ENCODE peak calls at places on chromosomes 5 and 9, in seven cellular contexts. D is GM23338, K is SK-N-SH, R is HCT116, C is HepG2, J is K562, X is GM12878. Q is an unnamed sample.

GRCh38 chr5:24005384-24005783 is 498.0 kb downstream of the PRDM9 start:
- DNase-seq in J (no peak), C (no peak), K (no peak), X (no peak), R (no peak), D (no peak), Q (no peak)

GRCh38 chr9:89376741-89377140 is 58.4 kb downstream of the SECISBP2 start:
- DNase-seq in C (no peak), R (no peak), K (no peak), D (no peak), J (no peak), X (no peak), Q (no peak)

GRCh38 chr5:52786937-52787599 is 648 bp upstream of the ITGA1 start:
- DNase-seq in C (peak; percentile 53), R (peak; percentile 50), X (no peak), D (peak; percentile 56), K (no peak), J (no peak), Q (no peak)

GRCh38 chr9:72203205-72203803 is 54.1 kb downstream of the GDA start:
- DNase-seq in C (peak; percentile 53), X (no peak), J (peak; percentile 9), K (peak; percentile 31), R (peak; percentile 28), D (peak; percentile 73), Q (peak; percentile 18)

GRCh38 chr5:133147411-133147810 is 95.6 kb downstream of the HSPA4 start:
- DNase-seq in X (no peak), J (no peak), D (no peak), R (no peak), K (no peak), C (no peak), Q (no peak)

GRCh38 chr9:136777359-136777758 is 13.0 kb upstream of the LCN15 start:
- DNase-seq in C (no peak), D (no peak), J (no peak), K (no peak), R (no peak), X (no peak), Q (no peak)

GRCh38 chr5:43428034-43428712 is 16.0 kb upstream of the CCL28 start:
- DNase-seq in J (no peak), C (no peak), R (no peak), D (no peak), X (no peak), K (no peak), Q (no peak)

GRCh38 chr5:179858241-179858585 is 404 bp downstream of the MRNIP start:
- DNase-seq in C (peak; percentile 17), J (peak; percentile 54), K (peak; percentile 72), D (peak; percentile 67), R (no peak), X (peak; percentile 7), Q (no peak)

GRCh38 chr5:122262107-122262506 is 49.9 kb upstream of the SNCAIP start:
- DNase-seq in J (no peak), K (no peak), R (no peak), C (no peak), X (no peak), D (no peak), Q (no peak)

GRCh38 chr9:137406876-137407589 is 15.9 kb downstream of the EXD3 start:
- DNase-seq in D (peak; percentile 91), C (peak; percentile 42), K (peak; percentile 98), X (no peak), R (no peak), J (peak; percentile 6), Q (no peak)

GRCh38 chr5:55634866-55635265 is 77.3 kb downstream of the SLC38A9 start:
- DNase-seq in K (no peak), C (no peak), J (no peak), D (no peak), X (no peak), R (no peak), Q (no peak)

GRCh38 chr5:125587631-125588030 is 835.6 kb upstream of the GRAMD2B start:
- DNase-seq in K (no peak), R (no peak), X (no peak), C (no peak), J (no peak), D (no peak), Q (no peak)

GRCh38 chr5:142924135-142924883 is 154.1 kb downstream of the ARHGAP26 start:
- DNase-seq in C (no peak), J (no peak), K (no peak), X (peak; percentile 11), R (no peak), D (no peak), Q (no peak)

GRCh38 chr9:94971378-94972131 is 245.1 kb downstream of the AOPEP start:
- DNase-seq in D (no peak), R (no peak), J (no peak), C (peak; percentile 82), X (no peak), K (peak; percentile 65), Q (no peak)

GRCh38 chr9:34310205-34310604 is 18.9 kb downstream of the KIF24 start:
- DNase-seq in X (no peak), D (no peak), R (no peak), C (no peak), K (no peak), J (no peak), Q (no peak)

GRCh38 chr9:104783588-104783987 is 19.7 kb downstream of the NIPSNAP3B start:
- DNase-seq in X (no peak), K (no peak), R (no peak), C (no peak), J (no peak), D (no peak), Q (no peak)

GRCh38 chr9:127361561-127361960 is 35.4 kb upstream of the SLC2A8 start:
- DNase-seq in X (peak; percentile 15), C (no peak), K (no peak), R (no peak), D (no peak), J (no peak), Q (no peak)

GRCh38 chr5:25027016-25027415 is 382.2 kb upstream of the CDH10 start:
- DNase-seq in J (no peak), X (no peak), C (no peak), K (no peak), D (no peak), R (no peak), Q (no peak)

GRCh38 chr9:17052626-17053025 is 82.2 kb upstream of the CNTLN start:
- DNase-seq in R (no peak), K (no peak), X (no peak), C (no peak), J (no peak), D (peak; percentile 58), Q (no peak)

GRCh38 chr9:4465910-4466309 is 24.4 kb upstream of the SLC1A1 start:
- DNase-seq in D (no peak), K (no peak), J (no peak), C (no peak), R (no peak), X (peak; percentile 28), Q (no peak)
- TF ChIP-seq REST in D (no peak), K (no peak), J (no peak), C (no peak), R (no peak), X (no peak), Q (no peak)

GRCh38 chr9:116687762-116688160 is 656 bp downstream of the TRIM32 start:
- DNase-seq in J (peak; percentile 20), C (no peak), X (no peak), D (peak; percentile 28), R (no peak), K (no peak), Q (no peak)

GRCh38 chr9:116687074-116687761 is at the start of gene TRIM32:
- DNase-seq in K (peak; percentile 98), J (peak; percentile 95), X (peak; percentile 51), C (peak; percentile 86), D (peak; percentile 95), R (peak; percentile 51), Q (no peak)

GRCh38 chr9:116689117-116689516 is 2.0 kb downstream of the TRIM32 start:
- DNase-seq in D (no peak), K (no peak), C (no peak), R (no peak), J (no peak), X (no peak), Q (no peak)

GRCh38 chr9:116691607-116692006 is 4.5 kb downstream of the TRIM32 start:
- DNase-seq in X (no peak), C (no peak), K (no peak), R (no peak), D (no peak), J (no peak), Q (no peak)

DNA sequence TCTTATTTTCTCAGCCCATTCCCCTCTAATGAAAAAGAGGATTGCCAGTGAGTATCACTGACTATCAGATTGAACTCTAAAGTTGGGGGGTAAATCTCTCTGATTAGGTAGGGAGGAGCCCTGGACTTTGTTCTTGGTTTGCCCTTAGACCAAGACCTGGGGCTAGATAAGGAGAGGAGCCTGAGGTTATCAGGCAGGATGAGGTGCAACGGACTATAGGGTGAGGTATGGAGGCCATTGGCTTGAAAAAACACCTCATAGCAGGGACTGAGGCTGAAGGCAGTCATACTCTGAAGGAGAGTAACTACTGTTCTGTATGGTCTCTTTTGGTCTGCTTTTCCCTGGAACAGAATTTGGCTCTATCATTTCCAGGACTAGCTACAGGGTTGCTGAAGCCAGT is 2.5 kb downstream of the TRIM32 start:
- DNase-seq in R (no peak), C (no peak), D (no peak), X (no peak), K (no peak), J (peak; percentile 29), Q (no peak)
- H3K4me1 ChIP-seq in R (peaks cover 20% of the 10 kb centered on the region), C (peaks cover 71% of the 10 kb centered on the region), D (peaks cover 28% of the 10 kb centered on the region), X (peaks cover 9% of the 10 kb centered on the region), K (peaks cover 20% of the 10 kb centered on the region), J (peaks cover 30% of the 10 kb centered on the region), Q (peaks cover 4% of the 10 kb centered on the region)

GRCh38 chr5:94992325-94992724 is 292.6 kb downstream of the MCTP1 start:
- DNase-seq in J (no peak), R (no peak), X (no peak), K (no peak), C (no peak), D (no peak), Q (no peak)
- H3K36me3 ChIP-seq in J (no peaks in the 10 kb centered on the region), R (no peaks in the 10 kb centered on the region), X (no peaks in the 10 kb centered on the region), K (no peaks in the 10 kb centered on the region), C (no peaks in the 10 kb centered on the region), D (no peaks in the 10 kb centered on the region), Q (no peaks in the 10 kb centered on the region)

GRCh38 chr5:74394543-74394923 is 246.0 kb downstream of the ENC1 start:
- DNase-seq in C (peak; percentile 20), K (no peak), J (no peak), D (peak; percentile 48), R (no peak), X (no peak), Q (no peak)
- TF ChIP-seq REST in C (no peak), K (no peak), J (no peak), D (no peak), R (no peak), X (no peak), Q (no peak)

Q was measured in Panc1.